ENCODE peak calls at places on chromosomes 3 and 15, in seven cellular contexts. M, J, S, D, N, O and P are unnamed samples.
A peak's percentile ranks its signal among the peaks of the same experiment; 100 is the strongest.

GRCh38 chr15:38861108-38861507 is 296.5 kb upstream of the RASGRP1 start:
- DNase-seq in M (no peak), J (no peak), S (no peak), D (no peak), N (no peak), O (no peak), P (no peak)

GRCh38 chr3:128313936-128314335 is 152.8 kb downstream of the DNAJB8 start:
- DNase-seq in M (no peak), J (peak; percentile 7), S (no peak), D (no peak), N (no peak), O (no peak), P (no peak)

GRCh38 chr3:193928354-193929209 is 207.4 kb upstream of the HES1 start:
- DNase-seq in M (no peak), J (no peak), S (no peak), D (no peak), N (no peak), O (peak; percentile 58), P (no peak)

GRCh38 chr3:13579089-13579488 is 30.2 kb downstream of the FBLN2 start:
- DNase-seq in M (no peak), J (no peak), S (no peak), D (no peak), N (no peak), O (no peak), P (no peak)

GRCh38 chr3:189119947-189120346 is 51.8 kb upstream of the TPRG1 start:
- DNase-seq in M (no peak), J (no peak), S (no peak), D (no peak), N (no peak), O (no peak), P (no peak)

GRCh38 chr3:193488741-193489140 is 66.0 kb downstream of the ATP13A4 start:
- DNase-seq in M (no peak), J (no peak), S (no peak), D (no peak), N (no peak), O (no peak), P (no peak)

GRCh38 chr3:126540342-126540849 is 16.4 kb downstream of the CHST13 start:
- DNase-seq in M (peak; percentile 34), J (peak; percentile 48), S (no peak), D (peak; percentile 71), N (peak; percentile 68), O (no peak), P (no peak)

GRCh38 chr3:8909160-8909559 is 54.1 kb downstream of the RAD18 start:
- DNase-seq in M (no peak), J (no peak), S (no peak), D (no peak), N (no peak), O (no peak), P (no peak)

GRCh38 chr3:58793052-58793451 is 126.5 kb upstream of the FAM3D start:
- DNase-seq in M (no peak), J (no peak), S (no peak), D (no peak), N (no peak), O (no peak), P (no peak)

GRCh38 chr3:188236241-188236640 is 82.3 kb downstream of the LPP start:
- DNase-seq in M (no peak), J (no peak), S (no peak), D (no peak), N (no peak), O (no peak), P (no peak)

GRCh38 chr3:138898301-138898700 is 48.6 kb downstream of the FOXL2 start:
- DNase-seq in M (no peak), J (no peak), S (no peak), D (no peak), N (no peak), O (no peak), P (no peak)

GRCh38 chr3:37149246-37149645 is 25.1 kb downstream of the LRRFIP2 start:
- DNase-seq in M (no peak), J (no peak), S (no peak), D (peak; percentile 31), N (no peak), O (no peak), P (no peak)

GRCh38 chr3:15359677-15360397 is 27.5 kb upstream of the SH3BP5 start:
- DNase-seq in M (no peak), J (no peak), S (no peak), D (no peak), N (no peak), O (no peak), P (no peak)